ENCODE peak calls at places on chromosomes 1 and 21, in nine cellular contexts. J is cardiac fibroblast; Q is gastrocnemius medialis; T is choroid plexus epithelial cell; M is CD8-positive, alpha-beta T cell; S is dorsolateral prefrontal cortex; A is lower lobe of right lung; P is NB4; E is tibial artery. F is an unnamed sample.

GRCh38 chr1:17207966-17208418 is 3.1 kb downstream of the PADI1 start:
- DNase-seq in J (peak; percentile 90), Q (no peak), T (peak; percentile 62), M (peak; percentile 29), S (no peak), A (no peak), P (peak; percentile 84), E (no peak), F (peak; percentile 84)

GRCh38 chr1:8381618-8382017 is 63.7 kb downstream of the SLC45A1 start:
- DNase-seq in J (peak; percentile 27), Q (no peak), T (peak; percentile 70), M (no peak), S (no peak), A (no peak), P (no peak), E (no peak), F (no peak)

GRCh38 chr1:187491082-187491720 is 662.5 kb downstream of the PLA2G4A start:
- DNase-seq in J (no peak), Q (no peak), T (peak; percentile 80), M (no peak), S (no peak), A (no peak), P (no peak), E (no peak), F (no peak)

GRCh38 chr1:110433803-110434202 is 17.1 kb upstream of the PROK1 start:
- DNase-seq in J (peak; percentile 33), Q (peak; percentile 81), T (peak; percentile 78), M (no peak), S (no peak), A (peak; percentile 80), P (peak; percentile 86), E (peak; percentile 68), F (no peak)

GRCh38 chr21:38816400-38816973 is 10.8 kb downstream of the ETS2 start:
- DNase-seq in J (no peak), Q (no peak), T (no peak), M (no peak), S (no peak), A (no peak), P (no peak), E (no peak), F (no peak)

GRCh38 chr1:211474426-211474825 is 17.5 kb downstream of the RD3 start:
- DNase-seq in J (no peak), Q (no peak), T (no peak), M (no peak), S (no peak), A (no peak), P (no peak), E (no peak), F (no peak)

GRCh38 chr1:183515002-183515689 is 42.8 kb downstream of the SMG7 start:
- DNase-seq in J (peak; percentile 90), Q (no peak), T (peak; percentile 80), M (no peak), S (no peak), A (no peak), P (no peak), E (no peak), F (no peak)

GRCh38 chr1:188715566-188715965 is 1762.1 kb downstream of the BRINP3 start:
- DNase-seq in J (no peak), Q (no peak), T (peak; percentile 21), M (no peak), S (no peak), A (no peak), P (no peak), E (no peak), F (no peak)

GRCh38 chr1:4962836-4963235 is 308.4 kb downstream of the AJAP1 start:
- DNase-seq in J (no peak), Q (no peak), T (no peak), M (no peak), S (no peak), A (no peak), P (no peak), E (no peak), F (no peak)

GRCh38 chr1:201912832-201913231 is 24.1 kb downstream of the SHISA4 start:
- DNase-seq in J (peak; percentile 44), Q (no peak), T (peak; percentile 69), M (no peak), S (no peak), A (no peak), P (no peak), E (no peak), F (no peak)

GRCh38 chr1:12615916-12616708 is 1.9 kb downstream of the DHRS3 start:
- DNase-seq in J (peak; percentile 55), Q (peak; percentile 88), T (peak; percentile 55), M (no peak), S (no peak), A (peak; percentile 74), P (peak; percentile 28), E (peak; percentile 80), F (no peak)

GRCh38 chr1:39960461-39960958 is 5.6 kb downstream of the MFSD2A start:
- DNase-seq in J (no peak), Q (no peak), T (no peak), M (peak; percentile 49), S (no peak), A (peak; percentile 94), P (peak; percentile 85), E (peak; percentile 32), F (peak; percentile 58)

GRCh38 chr21:34592120-34592561 is 22.8 kb downstream of the RCAN1 start:
- DNase-seq in J (no peak), Q (no peak), T (no peak), M (no peak), S (no peak), A (no peak), P (no peak), E (no peak), F (no peak)

GRCh38 chr1:168834225-168834872 is 105.3 kb upstream of the DPT start:
- DNase-seq in J (no peak), Q (no peak), T (no peak), M (no peak), S (no peak), A (no peak), P (no peak), E (no peak), F (no peak)

GRCh38 chr1:85683292-85684025 is 24.8 kb downstream of the ZNHIT6 start:
- DNase-seq in J (peak; percentile 24), Q (no peak), T (no peak), M (no peak), S (no peak), A (no peak), P (no peak), E (no peak), F (no peak)

GRCh38 chr1:84156210-84156621 is 12.1 kb downstream of the PRKACB start:
- DNase-seq in J (peak; percentile 84), Q (no peak), T (peak; percentile 84), M (no peak), S (no peak), A (no peak), P (no peak), E (no peak), F (no peak)

GRCh38 chr21:42338730-42339715 is 11.8 kb downstream of the TFF2 start:
- DNase-seq in J (no peak), Q (no peak), T (no peak), M (no peak), S (peak; percentile 23), A (no peak), P (no peak), E (no peak), F (no peak)

GRCh38 chr1:98429851-98430496 is 231.5 kb upstream of the SNX7 start:
- DNase-seq in J (no peak), Q (no peak), T (no peak), M (no peak), S (no peak), A (peak; percentile 43), P (no peak), E (no peak), F (no peak)

GRCh38 chr21:44521928-44522752 is 17.9 kb downstream of the KRTAP10-1 start:
- DNase-seq in J (no peak), Q (no peak), T (no peak), M (no peak), S (peak; percentile 22), A (peak; percentile 43), P (no peak), E (peak; percentile 14), F (no peak)

DNA sequence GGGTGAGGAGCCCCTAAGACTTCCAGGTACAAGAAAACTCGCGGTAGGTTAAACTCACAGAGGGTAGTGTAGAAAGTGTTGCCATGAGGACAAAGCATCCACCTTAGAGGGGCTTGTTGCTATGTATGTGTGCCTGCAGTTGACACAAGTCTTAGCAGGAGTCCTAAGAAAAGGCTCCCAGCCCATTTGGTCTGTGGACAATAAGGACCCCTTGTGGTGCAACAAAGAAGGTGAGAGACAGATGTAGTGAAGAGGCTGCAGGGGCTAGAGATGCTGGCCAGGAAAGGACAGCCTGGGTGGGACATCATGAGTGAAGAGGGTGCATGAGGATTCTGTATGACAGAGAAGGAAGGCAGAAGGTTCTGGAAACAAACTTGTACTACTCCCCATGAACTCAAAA is 36.3 kb upstream of the IL10 start:
- DNase-seq in J (peak; percentile 59), Q (peak; percentile 17), T (peak; percentile 69), M (peak; percentile 54), S (no peak), A (no peak), P (peak; percentile 77), E (no peak), F (no peak)
- TF ChIP-seq CTCF in J (peak; percentile 52), Q (peak; percentile 41), T (peak; percentile 72), M (peak; percentile 50), S (no peak), A (peak; percentile 42), P (peak; percentile 63), E (peak; percentile 25), F (peak; percentile 68)

DNA sequence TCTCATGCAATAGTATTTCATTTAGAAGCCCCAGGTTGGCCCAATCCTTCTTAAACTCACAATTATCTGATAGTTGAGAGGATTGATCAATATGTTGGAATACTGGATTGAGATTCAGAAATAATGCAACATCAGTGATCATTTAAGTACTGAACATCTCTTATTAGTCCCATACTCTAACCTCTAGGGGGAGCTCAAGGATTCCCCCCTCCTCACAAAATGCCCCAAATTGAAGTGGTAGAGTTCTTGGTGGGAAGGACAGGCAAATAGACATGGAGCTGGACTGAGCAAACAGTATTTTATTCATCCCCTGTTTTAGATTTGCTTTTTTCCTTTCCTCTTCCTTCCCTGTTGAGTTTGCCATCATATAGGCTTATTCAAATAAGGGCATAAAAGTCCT is 62.8 kb downstream of the NGF start:
- DNase-seq in J (peak; percentile 48), Q (no peak), T (peak; percentile 53), M (no peak), S (no peak), A (no peak), P (peak; percentile 32), E (no peak), F (peak; percentile 53)
- TF ChIP-seq CTCF in J (peak; percentile 48), Q (no peak), T (peak; percentile 67), M (no peak), S (peak; percentile 12), A (peak; percentile 44), P (peak; percentile 56), E (peak; percentile 13), F (peak; percentile 50)

GRCh38 chr1:11272544-11272841 is 505 bp upstream of the UBIAD1 start:
- DNase-seq in J (no peak), Q (no peak), T (no peak), M (no peak), S (no peak), A (no peak), P (no peak), E (no peak), F (no peak)
- TF ChIP-seq CTCF in J (no peak), Q (no peak), T (no peak), M (no peak), S (peak; percentile 22), A (peak; percentile 21), P (no peak), E (no peak), F (no peak)

GRCh38 chr1:195376190-195376589 is 1232.0 kb downstream of the KCNT2 start:
- DNase-seq in J (no peak), Q (no peak), T (peak; percentile 4), M (no peak), S (no peak), A (no peak), P (peak; percentile 19), E (no peak), F (no peak)

GRCh38 chr1:195373831-195374230 is 1234.4 kb downstream of the KCNT2 start:
- DNase-seq in J (no peak), Q (no peak), T (no peak), M (no peak), S (no peak), A (no peak), P (no peak), E (no peak), F (no peak)
- TF ChIP-seq CTCF in J (no peak), Q (no peak), T (no peak), M (no peak), S (no peak), A (no peak), P (no peak), E (no peak), F (no peak)